ENCODE peak calls at places on chromosomes 1 and 21, in six cellular contexts. One of them, this sample, is unnamed.

GRCh38 chr1:58909162-58909560 is 125.3 kb upstream of the JUN start:
- DNase-seq in nephron progenitor cell: no peak
- DNase-seq in mammary epithelial cell: peak; percentile 77
- DNase-seq in colonic mucosa: no peak
- DNase-seq in right lobe of liver: no peak
- DNase-seq in fibroblast of lung: peak; percentile 80
- DNase-seq in this sample: no peak

GRCh38 chr21:25871566-25871965 is 136.8 kb downstream of the GABPA start:
- DNase-seq in fibroblast of lung: no peak
- DNase-seq in nephron progenitor cell: no peak
- DNase-seq in mammary epithelial cell: no peak
- DNase-seq in right lobe of liver: no peak
- DNase-seq in colonic mucosa: no peak
- DNase-seq in this sample: no peak

GRCh38 chr1:72007312-72007711 is 275.0 kb downstream of the NEGR1 start:
- DNase-seq in fibroblast of lung: no peak
- DNase-seq in right lobe of liver: no peak
- DNase-seq in mammary epithelial cell: no peak
- DNase-seq in colonic mucosa: no peak
- DNase-seq in nephron progenitor cell: no peak
- DNase-seq in this sample: no peak

GRCh38 chr1:10428956-10429355 is 1.3 kb upstream of the CENPS start:
- DNase-seq in right lobe of liver: no peak
- DNase-seq in mammary epithelial cell: no peak
- DNase-seq in fibroblast of lung: no peak
- DNase-seq in colonic mucosa: no peak
- DNase-seq in nephron progenitor cell: no peak
- DNase-seq in this sample: no peak

GRCh38 chr1:177164380-177165068 is at the start of gene ASTN1:
- DNase-seq in right lobe of liver: no peak
- DNase-seq in nephron progenitor cell: peak; percentile 78
- DNase-seq in colonic mucosa: no peak
- DNase-seq in fibroblast of lung: peak; percentile 11
- DNase-seq in mammary epithelial cell: no peak
- DNase-seq in this sample: no peak

GRCh38 chr1:214241060-214241459 is 39.9 kb upstream of the SMYD2 start:
- DNase-seq in right lobe of liver: no peak
- DNase-seq in fibroblast of lung: no peak
- DNase-seq in colonic mucosa: no peak
- DNase-seq in mammary epithelial cell: no peak
- DNase-seq in nephron progenitor cell: no peak
- DNase-seq in this sample: no peak

GRCh38 chr1:174871886-174872285 is 127.9 kb upstream of the CACYBP start:
- DNase-seq in fibroblast of lung: peak; percentile 78
- DNase-seq in colonic mucosa: no peak
- DNase-seq in mammary epithelial cell: peak; percentile 64
- DNase-seq in nephron progenitor cell: no peak
- DNase-seq in right lobe of liver: no peak
- DNase-seq in this sample: no peak

GRCh38 chr1:50651476-50652263 is 228.4 kb upstream of the DMRTA2 start:
- DNase-seq in nephron progenitor cell: no peak
- DNase-seq in right lobe of liver: no peak
- DNase-seq in colonic mucosa: no peak
- DNase-seq in mammary epithelial cell: no peak
- DNase-seq in fibroblast of lung: no peak
- DNase-seq in this sample: no peak

GRCh38 chr1:240611619-240612490 is at the start of gene GREM2:
- DNase-seq in nephron progenitor cell: peak; percentile 73
- DNase-seq in fibroblast of lung: peak; percentile 97
- DNase-seq in right lobe of liver: peak; percentile 76
- DNase-seq in mammary epithelial cell: peak; percentile 2
- DNase-seq in colonic mucosa: peak; percentile 70
- DNase-seq in this sample: no peak

GRCh38 chr1:99619583-99619982 is 26.3 kb upstream of the PALMD start:
- DNase-seq in nephron progenitor cell: no peak
- DNase-seq in right lobe of liver: no peak
- DNase-seq in fibroblast of lung: no peak
- DNase-seq in mammary epithelial cell: no peak
- DNase-seq in colonic mucosa: no peak
- DNase-seq in this sample: no peak

GRCh38 chr1:65065535-65066378 is 82.2 kb upstream of the AK4 start:
- DNase-seq in right lobe of liver: peak; percentile 65
- DNase-seq in colonic mucosa: peak; percentile 71
- DNase-seq in mammary epithelial cell: no peak
- DNase-seq in fibroblast of lung: no peak
- DNase-seq in nephron progenitor cell: peak; percentile 56
- DNase-seq in this sample: no peak

GRCh38 chr1:220149742-220150141 is 55.8 kb downstream of the IARS2 start:
- DNase-seq in nephron progenitor cell: no peak
- DNase-seq in mammary epithelial cell: no peak
- DNase-seq in colonic mucosa: no peak
- DNase-seq in fibroblast of lung: no peak
- DNase-seq in right lobe of liver: no peak
- DNase-seq in this sample: no peak

GRCh38 chr21:38277501-38278111 is 20.8 kb downstream of the KCNJ15 start:
- DNase-seq in fibroblast of lung: peak; percentile 100
- DNase-seq in colonic mucosa: peak; percentile 22
- DNase-seq in right lobe of liver: no peak
- DNase-seq in nephron progenitor cell: no peak
- DNase-seq in mammary epithelial cell: peak; percentile 99
- DNase-seq in this sample: no peak

GRCh38 chr1:149936076-149936991 is at the start of gene MTMR11:
- DNase-seq in mammary epithelial cell: peak; percentile 44
- DNase-seq in right lobe of liver: no peak
- DNase-seq in colonic mucosa: peak; percentile 84
- DNase-seq in nephron progenitor cell: no peak
- DNase-seq in fibroblast of lung: peak; percentile 52
- DNase-seq in this sample: no peak

GRCh38 chr1:163063131-163064059 is 5.8 kb upstream of the RGS4 start:
- DNase-seq in mammary epithelial cell: no peak
- DNase-seq in nephron progenitor cell: peak; percentile 25
- DNase-seq in right lobe of liver: no peak
- DNase-seq in fibroblast of lung: no peak
- DNase-seq in colonic mucosa: no peak
- DNase-seq in this sample: no peak

GRCh38 chr1:178580096-178580495 is 67.2 kb downstream of the TEX35 start:
- DNase-seq in right lobe of liver: no peak
- DNase-seq in nephron progenitor cell: no peak
- DNase-seq in mammary epithelial cell: no peak
- DNase-seq in fibroblast of lung: no peak
- DNase-seq in colonic mucosa: no peak
- DNase-seq in this sample: no peak

GRCh38 chr1:219190605-219191004 is 16.9 kb downstream of the LYPLAL1 start:
- DNase-seq in right lobe of liver: no peak
- DNase-seq in colonic mucosa: no peak
- DNase-seq in nephron progenitor cell: no peak
- DNase-seq in mammary epithelial cell: no peak
- DNase-seq in fibroblast of lung: no peak
- DNase-seq in this sample: no peak

GRCh38 chr1:51284487-51284954 is 45.8 kb downstream of the TTC39A start:
- DNase-seq in right lobe of liver: peak; percentile 74
- DNase-seq in nephron progenitor cell: no peak
- DNase-seq in colonic mucosa: peak; percentile 76
- DNase-seq in mammary epithelial cell: no peak
- DNase-seq in fibroblast of lung: peak; percentile 57
- DNase-seq in this sample: no peak

GRCh38 chr1:185426761-185427698 is 110.0 kb upstream of the IVNS1ABP start:
- DNase-seq in right lobe of liver: no peak
- DNase-seq in colonic mucosa: no peak
- DNase-seq in nephron progenitor cell: no peak
- DNase-seq in fibroblast of lung: no peak
- DNase-seq in mammary epithelial cell: no peak
- DNase-seq in this sample: no peak

GRCh38 chr1:161382214-161383019 is 14.7 kb upstream of the CFAP126 start:
- DNase-seq in right lobe of liver: no peak
- DNase-seq in nephron progenitor cell: no peak
- DNase-seq in fibroblast of lung: peak; percentile 80
- DNase-seq in colonic mucosa: no peak
- DNase-seq in mammary epithelial cell: peak; percentile 80
- DNase-seq in this sample: no peak

GRCh38 chr1:230176871-230177411 is 109.9 kb downstream of the GALNT2 start:
- DNase-seq in fibroblast of lung: peak; percentile 28
- DNase-seq in right lobe of liver: peak; percentile 45
- DNase-seq in mammary epithelial cell: no peak
- DNase-seq in nephron progenitor cell: peak; percentile 42
- DNase-seq in colonic mucosa: peak; percentile 47
- DNase-seq in this sample: no peak

GRCh38 chr1:6803357-6803756 is 18.1 kb downstream of the CAMTA1 start:
- DNase-seq in mammary epithelial cell: no peak
- DNase-seq in fibroblast of lung: peak; percentile 50
- DNase-seq in right lobe of liver: no peak
- DNase-seq in nephron progenitor cell: no peak
- DNase-seq in colonic mucosa: no peak
- DNase-seq in this sample: no peak

GRCh38 chr1:14945132-14946010 is 208.2 kb upstream of the TMEM51 start:
- DNase-seq in colonic mucosa: peak; percentile 43
- DNase-seq in mammary epithelial cell: peak; percentile 36
- DNase-seq in nephron progenitor cell: peak; percentile 64
- DNase-seq in fibroblast of lung: peak; percentile 93
- DNase-seq in right lobe of liver: peak; percentile 56
- DNase-seq in this sample: no peak

GRCh38 chr1:184986250-184986649 is 11.9 kb upstream of the NIBAN1 start:
- DNase-seq in fibroblast of lung: peak; percentile 32
- DNase-seq in nephron progenitor cell: no peak
- DNase-seq in mammary epithelial cell: peak; percentile 17
- DNase-seq in colonic mucosa: no peak
- DNase-seq in right lobe of liver: no peak
- DNase-seq in this sample: no peak

GRCh38 chr21:29145354-29145782 is 14.9 kb downstream of the MAP3K7CL start:
- DNase-seq in mammary epithelial cell: peak; percentile 93
- DNase-seq in fibroblast of lung: peak; percentile 93
- DNase-seq in nephron progenitor cell: no peak
- DNase-seq in colonic mucosa: no peak
- DNase-seq in right lobe of liver: no peak
- DNase-seq in this sample: no peak

GRCh38 chr1:38680801-38681510 is 178.6 kb downstream of the RRAGC start:
- DNase-seq in mammary epithelial cell: no peak
- DNase-seq in nephron progenitor cell: peak; percentile 22
- DNase-seq in right lobe of liver: no peak
- DNase-seq in colonic mucosa: no peak
- DNase-seq in fibroblast of lung: peak; percentile 13
- DNase-seq in this sample: no peak

GRCh38 chr1:183571678-183572268 is 18.5 kb downstream of the NCF2 start:
- DNase-seq in fibroblast of lung: peak; percentile 51
- DNase-seq in colonic mucosa: no peak
- DNase-seq in right lobe of liver: no peak
- DNase-seq in nephron progenitor cell: no peak
- DNase-seq in mammary epithelial cell: no peak
- DNase-seq in this sample: no peak

GRCh38 chr21:35476616-35477395 is 427.7 kb upstream of the RUNX1 start:
- DNase-seq in fibroblast of lung: peak; percentile 74
- DNase-seq in nephron progenitor cell: no peak
- DNase-seq in mammary epithelial cell: no peak
- DNase-seq in right lobe of liver: no peak
- DNase-seq in colonic mucosa: no peak
- DNase-seq in this sample: no peak

GRCh38 chr21:33031562-33031961 is 5.8 kb downstream of the OLIG2 start:
- DNase-seq in right lobe of liver: peak; percentile 40
- DNase-seq in mammary epithelial cell: no peak
- DNase-seq in colonic mucosa: no peak
- DNase-seq in fibroblast of lung: no peak
- DNase-seq in nephron progenitor cell: no peak
- DNase-seq in this sample: no peak

GRCh38 chr1:242454262-242455051 is 70.0 kb downstream of the PLD5 start:
- DNase-seq in colonic mucosa: no peak
- DNase-seq in fibroblast of lung: peak; percentile 23
- DNase-seq in nephron progenitor cell: peak; percentile 17
- DNase-seq in mammary epithelial cell: peak; percentile 48
- DNase-seq in right lobe of liver: no peak
- DNase-seq in this sample: no peak

GRCh38 chr1:200894712-200895447 is at the start of gene INAVA:
- DNase-seq in fibroblast of lung: no peak
- DNase-seq in mammary epithelial cell: peak; percentile 86
- DNase-seq in colonic mucosa: peak; percentile 88
- DNase-seq in right lobe of liver: no peak
- DNase-seq in nephron progenitor cell: no peak
- DNase-seq in this sample: no peak

GRCh38 chr1:204684551-204685235 is 845 bp downstream of the LRRN2 start:
- DNase-seq in mammary epithelial cell: no peak
- DNase-seq in right lobe of liver: no peak
- DNase-seq in nephron progenitor cell: peak; percentile 66
- DNase-seq in fibroblast of lung: peak; percentile 11
- DNase-seq in colonic mucosa: peak; percentile 49
- DNase-seq in this sample: no peak

GRCh38 chr1:218772575-218772974 is 401.1 kb upstream of the LYPLAL1 start:
- DNase-seq in fibroblast of lung: peak; percentile 74
- DNase-seq in right lobe of liver: no peak
- DNase-seq in mammary epithelial cell: peak; percentile 88
- DNase-seq in nephron progenitor cell: no peak
- DNase-seq in colonic mucosa: no peak
- DNase-seq in this sample: no peak

GRCh38 chr1:155297431-155297830 is 3.8 kb downstream of the PKLR start:
- DNase-seq in right lobe of liver: no peak
- DNase-seq in colonic mucosa: no peak
- DNase-seq in fibroblast of lung: no peak
- DNase-seq in nephron progenitor cell: no peak
- DNase-seq in mammary epithelial cell: no peak
- DNase-seq in this sample: no peak
- TF ChIP-seq CTCF in right lobe of liver: no peak
- TF ChIP-seq CTCF in colonic mucosa: no peak
- TF ChIP-seq CTCF in fibroblast of lung: no peak
- TF ChIP-seq CTCF in nephron progenitor cell: no peak
- TF ChIP-seq CTCF in mammary epithelial cell: no peak
- TF ChIP-seq CTCF in this sample: no peak

GRCh38 chr1:87399701-87400100 is 71.0 kb downstream of the LMO4 start:
- DNase-seq in fibroblast of lung: peak; percentile 2
- DNase-seq in right lobe of liver: no peak
- DNase-seq in colonic mucosa: peak; percentile 49
- DNase-seq in mammary epithelial cell: no peak
- DNase-seq in nephron progenitor cell: no peak
- DNase-seq in this sample: no peak
- TF ChIP-seq CTCF in fibroblast of lung: no peak
- TF ChIP-seq CTCF in right lobe of liver: no peak
- TF ChIP-seq CTCF in colonic mucosa: no peak
- TF ChIP-seq CTCF in mammary epithelial cell: no peak
- TF ChIP-seq CTCF in nephron progenitor cell: no peak
- TF ChIP-seq CTCF in this sample: no peak

DNA sequence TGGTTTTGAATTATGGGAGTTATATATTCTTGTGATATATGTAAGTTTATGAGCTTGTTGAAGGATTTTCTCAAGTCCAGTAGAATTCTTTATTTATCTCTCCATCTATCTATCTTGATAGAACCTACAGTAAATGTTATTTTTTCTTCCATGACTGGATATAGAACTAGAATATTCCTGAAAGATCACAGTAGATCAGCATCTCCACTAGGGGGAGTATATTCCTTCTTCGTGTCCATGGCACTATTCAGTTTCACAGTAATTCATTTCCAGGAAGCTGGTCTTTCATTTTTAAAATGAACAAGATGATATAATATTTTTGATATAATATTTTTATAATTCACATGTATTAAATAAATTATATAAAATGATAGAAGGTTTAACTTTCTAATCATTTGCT is 18.8 kb downstream of the TMPRSS15 start:
- DNase-seq in nephron progenitor cell: no peak
- DNase-seq in right lobe of liver: no peak
- DNase-seq in fibroblast of lung: no peak
- DNase-seq in colonic mucosa: no peak
- DNase-seq in mammary epithelial cell: peak; percentile 0
- DNase-seq in this sample: no peak
- TF ChIP-seq CTCF in nephron progenitor cell: peak; percentile 66
- TF ChIP-seq CTCF in right lobe of liver: peak; percentile 13
- TF ChIP-seq CTCF in fibroblast of lung: peak; percentile 27
- TF ChIP-seq CTCF in colonic mucosa: peak; percentile 68
- TF ChIP-seq CTCF in mammary epithelial cell: peak; percentile 17
- TF ChIP-seq CTCF in this sample: peak; percentile 79

GRCh38 chr1:85692730-85693314 is 15.4 kb downstream of the ZNHIT6 start:
- DNase-seq in right lobe of liver: no peak
- DNase-seq in mammary epithelial cell: peak; percentile 17
- DNase-seq in fibroblast of lung: peak; percentile 56
- DNase-seq in colonic mucosa: no peak
- DNase-seq in nephron progenitor cell: no peak
- DNase-seq in this sample: no peak
- TF ChIP-seq CTCF in right lobe of liver: peak; percentile 45
- TF ChIP-seq CTCF in mammary epithelial cell: peak; percentile 41
- TF ChIP-seq CTCF in fibroblast of lung: peak; percentile 42
- TF ChIP-seq CTCF in colonic mucosa: peak; percentile 28
- TF ChIP-seq CTCF in nephron progenitor cell: peak; percentile 17
- TF ChIP-seq CTCF in this sample: peak; percentile 95